ENCODE peak calls at places on chromosomes 12 and 14, in six cellular contexts. W is stimulated activated CD8-positive, alpha-beta memory T cell treated with anti-CD3 and anti-CD28 coated beads, Interleukin-15, amount 100 ng/mL, for 24 hours; V is activated gamma-delta T cell treated with Interleukin-2 at 50 U/mL for 16 hours; K is Panc1; L is A673; G is CD4-positive, alpha-beta T cell. X is an unnamed sample.
A peak's percentile ranks its signal among the peaks of the same experiment; 100 is the strongest.

GRCh38 chr14:42428996-42429395 is 822.3 kb downstream of the LRFN5 start:
- DNase-seq in W (no peak), V (no peak), K (no peak), L (no peak), G (no peak), X (no peak)

GRCh38 chr12:110355080-110355479 is 48.4 kb downstream of the ANAPC7 start:
- DNase-seq in W (no peak), V (peak; percentile 17), K (peak; percentile 13), L (peak; percentile 43), G (no peak), X (peak; percentile 44)

GRCh38 chr12:1691123-1692007 is 495 bp downstream of the ADIPOR2 start:
- DNase-seq in W (peak; percentile 13), V (peak; percentile 20), K (no peak), L (peak; percentile 15), G (no peak), X (peak; percentile 65)

GRCh38 chr14:21090940-21091663 is 7.4 kb downstream of the ZNF219 start:
- DNase-seq in W (no peak), V (no peak), K (no peak), L (no peak), G (no peak), X (no peak)

GRCh38 chr12:19689801-19690472 is 250.6 kb downstream of the AEBP2 start:
- DNase-seq in W (no peak), V (no peak), K (no peak), L (no peak), G (no peak), X (no peak)

GRCh38 chr14:59849371-59850130 is 21.0 kb downstream of the RTN1 start:
- DNase-seq in W (no peak), V (no peak), K (no peak), L (no peak), G (no peak), X (no peak)

GRCh38 chr12:112422531-112422930 is 3.8 kb downstream of the PTPN11 start:
- DNase-seq in W (no peak), V (no peak), K (no peak), L (no peak), G (no peak), X (peak; percentile 56)

GRCh38 chr12:32918890-32919791 is 22.6 kb upstream of the PKP2 start:
- DNase-seq in W (no peak), V (no peak), K (no peak), L (peak; percentile 54), G (no peak), X (peak; percentile 18)

GRCh38 chr12:103166949-103167348 is 209.5 kb downstream of the ASCL1 start:
- DNase-seq in W (no peak), V (no peak), K (no peak), L (no peak), G (no peak), X (no peak)

GRCh38 chr14:95835331-95835730 is 41.3 kb upstream of the TUNAR start:
- DNase-seq in W (no peak), V (no peak), K (no peak), L (no peak), G (no peak), X (no peak)